ENCODE peak calls at places on chromosomes 11 and 22, in five cellular contexts. Q is HepG2, T is K562, S is H1, C is GM12878. M is an unnamed sample.

GRCh38 chr11:128733440-128734115 is 39.7 kb downstream of the FLI1 start:
- DNase-seq in S (peak; percentile 64), C (no peak), Q (no peak), T (no peak), M (no peak)

GRCh38 chr11:36376888-36377758 is 81.0 kb downstream of the PRR5L start:
- DNase-seq in C (no peak), T (no peak), Q (no peak), S (peak; percentile 56), M (peak; percentile 52)

GRCh38 chr22:39530692-39531331 is 1.7 kb downstream of the RPS19BP1 start:
- DNase-seq in T (peak; percentile 51), Q (peak; percentile 57), S (no peak), C (no peak), M (no peak)

GRCh38 chr11:44426119-44426518 is 116.2 kb upstream of the ALX4 start:
- DNase-seq in Q (no peak), C (no peak), T (no peak), S (no peak), M (no peak)

GRCh38 chr11:91773090-91773489 is 451.5 kb upstream of the FAT3 start:
- DNase-seq in Q (no peak), C (no peak), T (no peak), S (peak; percentile 7), M (no peak)

GRCh38 chr22:42432020-42432596 is at the start of gene NFAM1:
- DNase-seq in Q (no peak), C (no peak), T (no peak), S (no peak), M (no peak)

GRCh38 chr22:40156001-40156516 is 21.7 kb upstream of the TNRC6B start:
- DNase-seq in C (no peak), T (peak; percentile 39), S (peak; percentile 19), Q (peak; percentile 93), M (peak; percentile 80)

GRCh38 chr22:23536821-23537345 is 43.2 kb downstream of the IGLL1 start:
- DNase-seq in Q (no peak), S (no peak), C (no peak), T (no peak), M (no peak)

GRCh38 chr22:29487587-29487986 is 7.6 kb downstream of the NEFH start:
- DNase-seq in C (no peak), S (no peak), Q (no peak), T (no peak), M (no peak)

GRCh38 chr11:57460756-57461749 is 725 bp downstream of the RTN4RL2 start:
- DNase-seq in C (no peak), Q (no peak), T (peak; percentile 45), S (no peak), M (no peak)

GRCh38 chr11:102241026-102241425 is 76.3 kb upstream of the BIRC3 start:
- DNase-seq in T (no peak), S (no peak), Q (no peak), C (no peak), M (no peak)

GRCh38 chr11:71454470-71455113 is 1.6 kb downstream of the NADSYN1 start:
- DNase-seq in C (no peak), T (no peak), Q (no peak), S (no peak), M (no peak)

GRCh38 chr22:30444632-30445437 is 19.3 kb downstream of the MTFP1 start:
- DNase-seq in S (peak; percentile 59), C (no peak), T (peak; percentile 77), Q (peak; percentile 41), M (peak; percentile 62)

GRCh38 chr11:19864141-19865120 is 151.8 kb downstream of the NAV2 start:
- DNase-seq in S (no peak), Q (peak; percentile 24), C (no peak), T (no peak), M (no peak)

GRCh38 chr11:45391168-45391850 is 105.2 kb upstream of the SYT13 start:
- DNase-seq in S (no peak), T (no peak), C (no peak), Q (peak; percentile 85), M (no peak)

GRCh38 chr11:413120-414081 is 1.4 kb downstream of the SIGIRR start:
- DNase-seq in T (no peak), S (no peak), C (no peak), Q (no peak), M (peak; percentile 54)

GRCh38 chr11:133082851-133083488 is 449.3 kb downstream of the OPCML start:
- DNase-seq in Q (peak; percentile 12), S (no peak), T (peak; percentile 81), C (no peak), M (peak; percentile 11)

GRCh38 chr22:37633693-37634504 is 5.6 kb upstream of the SH3BP1 start:
- DNase-seq in Q (peak; percentile 85), T (peak; percentile 78), S (peak; percentile 41), C (peak; percentile 60), M (no peak)
- TF ChIP-seq HDAC2 in Q (peak; percentile 61), T (no peak), S (no peak), C (no peak), M (no peak)

GRCh38 chr11:82960000-82960778 is 58.7 kb downstream of the DDIAS start:
- DNase-seq in T (no peak), Q (no peak), S (no peak), C (peak; percentile 65), M (no peak)
- TF ChIP-seq HDAC2 in T (no peak), Q (no peak), S (no peak), C (no peak), M (no peak)

GRCh38 chr11:28673687-28674431 is 565.7 kb downstream of the METTL15 start:
- DNase-seq in C (no peak), Q (no peak), T (no peak), S (no peak), M (no peak)
- TF ChIP-seq HDAC2 in C (no peak), Q (no peak), T (no peak), S (no peak), M (no peak)

GRCh38 chr11:126415128-126415527 is 59.6 kb downstream of the ST3GAL4 start:
- DNase-seq in T (no peak), Q (no peak), S (no peak), C (no peak), M (no peak)
- TF ChIP-seq HDAC2 in T (no peak), Q (no peak), S (no peak), C (no peak), M (no peak)

GRCh38 chr11:120400564-120401364 is 64.6 kb downstream of the ARHGEF12 start:
- DNase-seq in S (no peak), T (no peak), C (peak; percentile 51), Q (peak; percentile 93), M (peak; percentile 66)
- TF ChIP-seq HDAC2 in S (no peak), T (no peak), C (no peak), Q (peak; percentile 29), M (no peak)

GRCh38 chr22:25482091-25482760 is 82.2 kb upstream of the GRK3 start:
- DNase-seq in T (no peak), C (no peak), Q (no peak), S (no peak), M (no peak)

GRCh38 chr22:25484916-25485315 is 79.6 kb upstream of the GRK3 start:
- DNase-seq in C (no peak), S (no peak), Q (no peak), T (no peak), M (no peak)

GRCh38 chr22:25484498-25484897 is 80.0 kb upstream of the GRK3 start:
- DNase-seq in S (no peak), C (no peak), Q (no peak), T (no peak), M (no peak)

GRCh38 chr22:25482868-25483639 is 81.4 kb upstream of the GRK3 start:
- DNase-seq in T (no peak), C (no peak), S (no peak), Q (no peak), M (no peak)

GRCh38 chr22:25483931-25484330 is 80.5 kb upstream of the GRK3 start:
- DNase-seq in T (no peak), S (no peak), Q (no peak), C (no peak), M (no peak)
- TF ChIP-seq HDAC2 in T (no peak), S (no peak), Q (no peak), C (no peak), M (no peak)

DNA sequence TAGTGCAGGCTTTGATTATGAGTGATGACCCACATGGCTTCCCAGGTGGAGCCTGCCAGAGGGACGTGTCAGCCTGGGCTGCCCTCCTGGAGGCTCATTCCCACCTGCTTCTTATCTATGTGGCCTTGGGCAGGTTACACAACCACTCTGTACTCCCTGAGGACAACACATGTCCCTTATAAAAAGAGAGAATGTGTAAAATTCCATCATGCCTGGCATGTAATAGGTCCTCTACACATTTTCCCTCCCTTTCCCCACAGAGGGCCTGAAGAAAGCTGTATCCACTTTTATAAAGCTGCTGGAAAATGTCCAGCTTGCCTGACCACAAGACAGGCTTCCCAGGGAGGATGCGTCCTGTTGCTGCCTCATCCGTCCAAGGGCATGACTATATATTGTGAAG is 55.0 kb upstream of the VSTM5 start:
- DNase-seq in T (no peak), S (no peak), Q (peak; percentile 33), C (no peak), M (no peak)
- TF ChIP-seq HDAC2 in T (no peak), S (no peak), Q (no peak), C (no peak), M (no peak)

M was measured in A549.